ENCODE peak calls at places on chromosomes 2 and 18, in four cellular contexts. T is prostate gland; S is AG04450; B is CD8-positive, alpha-beta memory T cell. V is an unnamed sample. For H3K9me3, the result is how much of the 10 kb centered on the place peaks cover.

GRCh38 chr2:113219092-113219441 is 45.3 kb downstream of the PSD4 start:
- DNase-seq in T (no peak), S (no peak), B (no peak), V (no peak)

GRCh38 chr2:65120990-65121693 is 8.8 kb downstream of the RAB1A start:
- DNase-seq in T (no peak), S (no peak), B (no peak), V (no peak)

GRCh38 chr2:234191819-234192407 is 141.4 kb downstream of the SPP2 start:
- DNase-seq in T (no peak), S (no peak), B (no peak), V (no peak)

GRCh38 chr2:38266382-38267051 is 110.6 kb downstream of the ATL2 start:
- DNase-seq in T (no peak), S (no peak), B (no peak), V (no peak)

GRCh38 chr2:233034-233433 is 30.8 kb downstream of the SH3YL1 start:
- DNase-seq in T (no peak), S (no peak), B (no peak), V (no peak)

GRCh38 chr18:3468833-3469232 is 18.9 kb downstream of the TGIF1 start:
- DNase-seq in T (no peak), S (no peak), B (no peak), V (no peak)

GRCh38 chr2:66305714-66306113 is 129.2 kb upstream of the MEIS1 start:
- DNase-seq in T (peak), S (no peak), B (no peak), V (no peak)

GRCh38 chr18:54717673-54718435 is 110.4 kb upstream of the RAB27B start:
- DNase-seq in T (no peak), S (no peak), B (peak), V (no peak)

GRCh38 chr2:51650769-51651168 is 618.8 kb upstream of the NRXN1 start:
- DNase-seq in T (no peak), S (no peak), B (no peak), V (no peak)

GRCh38 chr2:182616471-182617393 is 99.3 kb upstream of the DNAJC10 start:
- DNase-seq in T (no peak), S (no peak), B (no peak), V (no peak)

GRCh38 chr2:70938580-70938938 is 2.9 kb downstream of the ATP6V1B1 start:
- DNase-seq in T (no peak), S (no peak), B (no peak), V (no peak)

GRCh38 chr2:218865999-218866398 is 6.4 kb downstream of the WNT6 start:
- DNase-seq in T (no peak), S (no peak), B (no peak), V (no peak)

GRCh38 chr2:188833331-188833730 is 140.8 kb upstream of the COL3A1 start:
- DNase-seq in T (no peak), S (no peak), B (no peak), V (no peak)

GRCh38 chr2:188835821-188836220 is 138.4 kb upstream of the COL3A1 start:
- DNase-seq in T (no peak), S (no peak), B (no peak), V (no peak)

DNA sequence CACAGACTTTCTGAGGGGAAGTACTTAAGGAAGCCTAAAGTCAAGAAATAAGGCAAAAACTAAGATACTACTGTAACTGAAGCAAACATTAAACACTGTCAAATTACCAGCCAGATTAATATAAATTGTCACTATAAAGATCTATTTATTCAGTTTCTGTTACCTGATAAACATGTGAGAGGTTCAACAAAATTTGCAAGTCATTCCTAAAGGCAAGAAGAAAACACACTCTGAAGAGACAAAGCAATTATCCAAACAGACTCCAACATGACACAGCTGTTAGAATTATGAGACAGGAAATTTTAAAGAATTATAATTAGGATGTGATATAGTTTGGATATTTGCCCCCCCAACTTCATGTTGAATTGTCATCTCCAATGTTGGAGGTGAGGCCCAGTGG is 140.4 kb upstream of the COL3A1 start:
- DNase-seq in T (no peak), S (no peak), B (no peak), V (no peak)
- H3K9me3 ChIP-seq in T (under half), S (under half), B (under half), V (under half)

GRCh38 chr2:2848621-2849443 is 517.8 kb upstream of the MYT1L start:
- DNase-seq in T (no peak), S (no peak), B (no peak), V (no peak)

GRCh38 chr2:2848198-2848597 is 517.1 kb upstream of the MYT1L start:
- DNase-seq in T (no peak), S (no peak), B (no peak), V (no peak)

GRCh38 chr2:2846379-2847130 is 515.5 kb upstream of the MYT1L start:
- DNase-seq in T (peak), S (no peak), B (no peak), V (no peak)

GRCh38 chr2:2845796-2846315 is 514.8 kb upstream of the MYT1L start:
- DNase-seq in T (peak), S (no peak), B (no peak), V (no peak)

GRCh38 chr2:2847131-2847740 is 516.2 kb upstream of the MYT1L start:
- DNase-seq in T (no peak), S (no peak), B (no peak), V (no peak)
- H3K9me3 ChIP-seq in T (under half), S (half or more), B (under half), V (under half)

GRCh38 chr18:43863180-43863579 is 585.9 kb upstream of the SYT4 start:
- DNase-seq in T (no peak), S (no peak), B (no peak), V (no peak)
- H3K9me3 ChIP-seq in T (under half), S (under half), B (under half), V (under half)

DNA sequence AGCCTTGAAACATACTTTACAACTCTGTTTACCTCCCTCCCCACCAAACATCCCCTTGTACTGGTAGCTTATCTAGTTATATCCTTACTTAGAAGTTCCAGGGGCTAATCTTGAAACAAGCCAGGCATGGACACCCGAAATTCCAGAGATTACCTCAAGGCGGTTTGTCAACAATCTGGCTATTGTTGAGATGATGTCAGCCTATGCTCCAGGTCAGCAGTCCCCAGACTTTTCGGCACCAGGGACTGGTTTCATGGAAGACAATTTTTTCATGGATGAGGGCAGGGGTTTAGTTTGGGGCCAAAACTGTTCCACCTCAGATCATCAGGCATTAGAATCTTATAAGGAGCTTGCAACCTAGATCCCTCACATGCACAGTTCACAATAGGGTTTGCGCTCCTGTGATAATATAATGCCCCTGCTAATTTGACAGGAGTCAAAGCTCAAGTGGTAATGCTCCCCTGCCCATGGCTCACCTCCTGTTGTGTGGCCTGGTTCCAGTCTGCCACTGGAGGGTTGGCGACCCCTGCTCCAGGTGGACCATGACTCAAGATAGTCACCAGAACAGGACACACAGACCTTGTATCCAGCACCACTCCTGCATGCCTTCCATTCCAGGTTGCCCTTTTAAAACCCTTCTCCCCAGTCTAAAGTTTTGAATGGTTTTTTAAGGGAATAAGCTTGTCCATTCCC is 171.2 kb downstream of the SPAG16 start:
- DNase-seq in T (no peak), S (no peak), B (no peak), V (no peak)
- H3K9me3 ChIP-seq in T (under half), S (under half), B (under half), V (under half)

GRCh38 chr2:181177376-181177775 is 197.0 kb downstream of the UBE2E3 start:
- DNase-seq in T (no peak), S (no peak), B (no peak), V (no peak)

GRCh38 chr2:181178130-181178529 is 197.7 kb downstream of the UBE2E3 start:
- DNase-seq in T (no peak), S (no peak), B (no peak), V (no peak)

GRCh38 chr2:181174880-181175590 is 194.6 kb downstream of the UBE2E3 start:
- DNase-seq in T (no peak), S (no peak), B (no peak), V (no peak)

GRCh38 chr2:181178823-181179412 is 198.5 kb downstream of the UBE2E3 start:
- DNase-seq in T (no peak), S (no peak), B (no peak), V (no peak)

GRCh38 chr2:181176540-181176939 is 196.1 kb downstream of the UBE2E3 start:
- DNase-seq in T (no peak), S (no peak), B (no peak), V (no peak)
- H3K9me3 ChIP-seq in T (under half), S (under half), B (under half), V (under half)

DNA sequence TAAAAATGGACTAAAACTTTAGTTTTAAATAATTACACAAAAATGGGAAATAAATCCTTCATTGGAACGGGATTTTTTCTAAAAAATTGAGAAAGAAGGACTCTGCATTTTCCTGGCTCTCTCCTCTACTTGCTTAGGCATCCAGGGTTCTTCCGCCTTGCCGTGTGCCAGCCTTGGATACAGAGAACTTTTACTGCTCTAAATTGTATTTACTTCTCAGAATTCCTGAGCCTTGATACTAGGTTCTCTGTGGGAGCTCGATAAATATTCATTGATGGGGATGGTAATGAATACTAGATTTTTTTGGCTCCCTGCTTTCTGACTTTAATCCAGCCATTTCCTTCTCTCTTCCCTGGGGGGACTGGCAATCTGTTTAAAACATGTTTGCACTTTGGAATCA is 746.0 kb upstream of the LRRTM1 start:
- DNase-seq in T (no peak), S (no peak), B (no peak), V (no peak)
- H3K9me3 ChIP-seq in T (under half), S (under half), B (under half), V (under half)

DNA sequence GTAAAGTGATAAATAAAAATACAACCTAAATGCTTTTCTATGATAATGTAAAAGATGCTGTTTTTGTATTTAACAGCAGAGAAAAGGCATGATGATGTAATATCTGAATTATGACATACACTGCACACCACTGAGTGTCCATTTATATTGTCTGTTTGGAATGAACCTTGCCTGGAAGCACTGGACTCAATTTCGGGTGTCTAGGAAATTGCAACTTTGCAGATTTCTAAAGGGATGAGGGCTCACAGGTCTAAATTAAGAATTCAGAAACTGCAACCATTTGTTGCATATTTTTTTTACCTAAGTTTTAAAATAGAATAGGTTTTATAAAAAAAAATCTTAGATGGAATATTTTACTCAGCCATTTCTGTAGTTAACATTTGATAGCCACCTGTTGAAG is 131.1 kb upstream of the EPC2 start:
- DNase-seq in T (no peak), S (no peak), B (no peak), V (no peak)
- H3K9me3 ChIP-seq in T (under half), S (under half), B (under half), V (under half)